ENCODE peak calls at places on chromosomes 11 and 22, in nine cellular contexts. L is HT-29; Z is EH; M is PC-3; U is D721Med; C is CD8-positive, alpha-beta memory T cell; Y is NCI-H1436 treated with DMSO at 0.1 percent for 48 hours; J is activated T-cell treated with anti-CD3 and anti-CD28 coated beads for 1 hour; O is NCI-H510A treated with DMSO at 0.1 percent for 48 hours. R is an unnamed sample.

GRCh38 chr22:43919106-43919965 is 4.3 kb upstream of the PNPLA3 start:
- DNase-seq in L (no peak), Z (peak), M (peak), U (no peak), C (no peak), Y (no peak), J (no peak), O (no peak), R (no peak)

GRCh38 chr11:34576331-34576730 is 44.6 kb upstream of the EHF start:
- DNase-seq in L (no peak), Z (no peak), M (no peak), U (no peak), C (no peak), Y (no peak), J (no peak), O (no peak), R (no peak)

GRCh38 chr11:115363426-115363825 is 140.8 kb downstream of the CADM1 start:
- DNase-seq in L (no peak), Z (no peak), M (no peak), U (no peak), C (no peak), Y (no peak), J (no peak), O (no peak), R (no peak)

GRCh38 chr11:12090061-12090572 is 20.3 kb upstream of the MICAL2 start:
- DNase-seq in L (peak), Z (peak), M (peak), U (no peak), C (no peak), Y (no peak), J (no peak), O (no peak), R (peak)

GRCh38 chr22:36540867-36541642 is 12.1 kb upstream of the EIF3D start:
- DNase-seq in L (no peak), Z (peak), M (peak), U (no peak), C (no peak), Y (no peak), J (no peak), O (no peak), R (no peak)

GRCh38 chr22:36197601-36198146 is 3.9 kb downstream of the APOL4 start:
- DNase-seq in L (no peak), Z (no peak), M (no peak), U (no peak), C (no peak), Y (no peak), J (no peak), O (no peak), R (no peak)

GRCh38 chr22:33404723-33405122 is 346.5 kb upstream of the SYN3 start:
- DNase-seq in L (no peak), Z (no peak), M (no peak), U (no peak), C (no peak), Y (no peak), J (no peak), O (no peak), R (no peak)

GRCh38 chr11:312092-312816 is 1.6 kb upstream of the IFITM1 start:
- DNase-seq in L (no peak), Z (peak), M (no peak), U (no peak), C (no peak), Y (no peak), J (no peak), O (no peak), R (no peak)

GRCh38 chr11:57792060-57792541 is 30.5 kb downstream of the CTNND1 start:
- DNase-seq in L (no peak), Z (peak), M (no peak), U (no peak), C (peak), Y (no peak), J (peak), O (no peak), R (no peak)